ENCODE peak calls at places on chromosomes 7 and 10, in five cellular contexts. One of them, this sample, is unnamed.
A peak's percentile ranks its signal among the peaks of the same experiment; 100 is the strongest.

GRCh38 chr7:80636709-80637108 is 1.7 kb upstream of the CD36 start:
- DNase-seq in H54: no peak
- DNase-seq in small intestine: no peak
- DNase-seq in fibroblast of lung: no peak
- DNase-seq in stimulated activated CD8-positive, alpha-beta memory T cell treated with anti-CD3 and anti-CD28 coated beads, Interleukin-15, amount 100 ng/mL, for 1 hour: no peak
- DNase-seq in this sample: no peak

GRCh38 chr7:157538735-157539134 is 201.9 kb downstream of the DNAJB6 start:
- DNase-seq in stimulated activated CD8-positive, alpha-beta memory T cell treated with anti-CD3 and anti-CD28 coated beads, Interleukin-15, amount 100 ng/mL, for 1 hour: no peak
- DNase-seq in fibroblast of lung: no peak
- DNase-seq in small intestine: no peak
- DNase-seq in H54: no peak
- DNase-seq in this sample: no peak

GRCh38 chr7:138979988-138980574 is 1.1 kb downstream of the KIAA1549 start:
- DNase-seq in small intestine: peak; percentile 21
- DNase-seq in stimulated activated CD8-positive, alpha-beta memory T cell treated with anti-CD3 and anti-CD28 coated beads, Interleukin-15, amount 100 ng/mL, for 1 hour: no peak
- DNase-seq in fibroblast of lung: peak; percentile 45
- DNase-seq in H54: no peak
- DNase-seq in this sample: no peak

GRCh38 chr7:140084972-140085371 is 22.2 kb upstream of the PARP12 start:
- DNase-seq in small intestine: no peak
- DNase-seq in H54: no peak
- DNase-seq in stimulated activated CD8-positive, alpha-beta memory T cell treated with anti-CD3 and anti-CD28 coated beads, Interleukin-15, amount 100 ng/mL, for 1 hour: no peak
- DNase-seq in fibroblast of lung: no peak
- DNase-seq in this sample: no peak

GRCh38 chr10:14084875-14085274 is 245.8 kb downstream of the FRMD4A start:
- DNase-seq in stimulated activated CD8-positive, alpha-beta memory T cell treated with anti-CD3 and anti-CD28 coated beads, Interleukin-15, amount 100 ng/mL, for 1 hour: no peak
- DNase-seq in small intestine: no peak
- DNase-seq in H54: peak; percentile 12
- DNase-seq in fibroblast of lung: peak; percentile 83
- DNase-seq in this sample: no peak

GRCh38 chr7:34544621-34545020 is 113.4 kb upstream of the NPSR1 start:
- DNase-seq in fibroblast of lung: no peak
- DNase-seq in H54: no peak
- DNase-seq in stimulated activated CD8-positive, alpha-beta memory T cell treated with anti-CD3 and anti-CD28 coated beads, Interleukin-15, amount 100 ng/mL, for 1 hour: no peak
- DNase-seq in small intestine: no peak
- DNase-seq in this sample: no peak

GRCh38 chr10:133096616-133097269 is 9.0 kb downstream of the ADGRA1 start:
- DNase-seq in small intestine: no peak
- DNase-seq in fibroblast of lung: no peak
- DNase-seq in stimulated activated CD8-positive, alpha-beta memory T cell treated with anti-CD3 and anti-CD28 coated beads, Interleukin-15, amount 100 ng/mL, for 1 hour: no peak
- DNase-seq in H54: no peak
- DNase-seq in this sample: no peak

GRCh38 chr10:123637326-123637880 is 28.8 kb upstream of the GPR26 start:
- DNase-seq in H54: no peak
- DNase-seq in small intestine: no peak
- DNase-seq in fibroblast of lung: no peak
- DNase-seq in stimulated activated CD8-positive, alpha-beta memory T cell treated with anti-CD3 and anti-CD28 coated beads, Interleukin-15, amount 100 ng/mL, for 1 hour: no peak
- DNase-seq in this sample: no peak

GRCh38 chr10:125448596-125448995 is 234.4 kb downstream of the TEX36 start:
- DNase-seq in stimulated activated CD8-positive, alpha-beta memory T cell treated with anti-CD3 and anti-CD28 coated beads, Interleukin-15, amount 100 ng/mL, for 1 hour: no peak
- DNase-seq in small intestine: peak; percentile 19
- DNase-seq in fibroblast of lung: no peak
- DNase-seq in H54: peak; percentile 11
- DNase-seq in this sample: no peak

GRCh38 chr7:45080958-45081669 is 7.7 kb downstream of the NACAD start:
- DNase-seq in stimulated activated CD8-positive, alpha-beta memory T cell treated with anti-CD3 and anti-CD28 coated beads, Interleukin-15, amount 100 ng/mL, for 1 hour: no peak
- DNase-seq in H54: no peak
- DNase-seq in small intestine: no peak
- DNase-seq in fibroblast of lung: no peak
- DNase-seq in this sample: no peak

GRCh38 chr10:129031233-129032150 is 435.5 kb upstream of the MGMT start:
- DNase-seq in small intestine: peak; percentile 38
- DNase-seq in fibroblast of lung: peak; percentile 0
- DNase-seq in stimulated activated CD8-positive, alpha-beta memory T cell treated with anti-CD3 and anti-CD28 coated beads, Interleukin-15, amount 100 ng/mL, for 1 hour: peak; percentile 19
- DNase-seq in H54: peak; percentile 42
- DNase-seq in this sample: peak; percentile 41

GRCh38 chr10:118952493-118953295 is 76.8 kb upstream of the NANOS1 start:
- DNase-seq in stimulated activated CD8-positive, alpha-beta memory T cell treated with anti-CD3 and anti-CD28 coated beads, Interleukin-15, amount 100 ng/mL, for 1 hour: no peak
- DNase-seq in fibroblast of lung: no peak
- DNase-seq in small intestine: no peak
- DNase-seq in H54: no peak
- DNase-seq in this sample: no peak

This sample was measured in activated CD4-positive, alpha-beta T cell treated with anti-CD3 and anti-CD28 coated beads for 1 hour.